ENCODE peak calls at places on chromosomes 3 and 15, in eight cellular contexts. Z, Y, G, J, X, U, A and Q are unnamed samples.

GRCh38 chr15:91528811-91529210 is 324.7 kb upstream of the SLCO3A1 start:
- DNase-seq in Z (no peak), Y (no peak), G (no peak), J (no peak), X (no peak), U (no peak), A (no peak), Q (peak)

GRCh38 chr3:18044191-18044590 is 301.8 kb upstream of the TBC1D5 start:
- DNase-seq in Z (no peak), Y (no peak), G (no peak), J (no peak), X (no peak), U (no peak), A (no peak), Q (no peak)

GRCh38 chr3:189122120-189122519 is 49.7 kb upstream of the TPRG1 start:
- DNase-seq in Z (no peak), Y (no peak), G (no peak), J (no peak), X (no peak), U (no peak), A (no peak), Q (no peak)

GRCh38 chr3:146781059-146781458 is 175.9 kb upstream of the PLSCR5 start:
- DNase-seq in Z (no peak), Y (no peak), G (no peak), J (no peak), X (no peak), U (no peak), A (no peak), Q (no peak)

GRCh38 chr3:110929811-110930210 is 141.8 kb upstream of the NECTIN3 start:
- DNase-seq in Z (no peak), Y (no peak), G (no peak), J (no peak), X (no peak), U (no peak), A (no peak), Q (no peak)

GRCh38 chr3:122676759-122677158 is 3.9 kb upstream of the PARP14 start:
- DNase-seq in Z (no peak), Y (no peak), G (no peak), J (no peak), X (no peak), U (no peak), A (peak), Q (no peak)

GRCh38 chr15:66940368-66940767 is 125.0 kb upstream of the SMAD3 start:
- DNase-seq in Z (no peak), Y (no peak), G (peak), J (no peak), X (peak), U (no peak), A (no peak), Q (no peak)

GRCh38 chr3:10955694-10956453 is 36.7 kb upstream of the SLC6A1 start:
- DNase-seq in Z (no peak), Y (no peak), G (no peak), J (no peak), X (no peak), U (no peak), A (no peak), Q (no peak)

GRCh38 chr3:152915695-152916094 is 80.8 kb downstream of the P2RY1 start:
- DNase-seq in Z (no peak), Y (no peak), G (no peak), J (no peak), X (no peak), U (no peak), A (no peak), Q (no peak)

GRCh38 chr15:70670680-70671079 is 92.7 kb downstream of the UACA start:
- DNase-seq in Z (no peak), Y (no peak), G (no peak), J (no peak), X (no peak), U (no peak), A (no peak), Q (no peak)

GRCh38 chr15:42137461-42138261 is 18.8 kb downstream of the PLA2G4F start:
- DNase-seq in Z (peak), Y (no peak), G (peak), J (peak), X (no peak), U (peak), A (peak), Q (peak)

GRCh38 chr3:194315088-194315964 is 35.8 kb downstream of the CPN2 start:
- DNase-seq in Z (peak), Y (peak), G (peak), J (peak), X (peak), U (peak), A (peak), Q (peak)

GRCh38 chr3:81426826-81427565 is 334.4 kb downstream of the GBE1 start:
- DNase-seq in Z (no peak), Y (no peak), G (no peak), J (no peak), X (no peak), U (no peak), A (no peak), Q (no peak)

GRCh38 chr3:135038191-135038590 is 243.1 kb downstream of the EPHB1 start:
- DNase-seq in Z (no peak), Y (no peak), G (no peak), J (no peak), X (no peak), U (no peak), A (no peak), Q (no peak)

GRCh38 chr15:69723404-69724097 is 270.9 kb downstream of the RPLP1 start:
- DNase-seq in Z (peak), Y (no peak), G (peak), J (no peak), X (no peak), U (no peak), A (peak), Q (no peak)

GRCh38 chr3:13882876-13883275 is 3.0 kb upstream of the WNT7A start:
- DNase-seq in Z (no peak), Y (no peak), G (no peak), J (peak), X (no peak), U (no peak), A (peak), Q (no peak)

GRCh38 chr15:56871180-56871579 is 47.3 kb upstream of the TCF12 start:
- DNase-seq in Z (no peak), Y (no peak), G (no peak), J (no peak), X (no peak), U (peak), A (no peak), Q (no peak)

GRCh38 chr3:37400355-37400754 is 226.0 kb upstream of the LRRFIP2 start:
- DNase-seq in Z (no peak), Y (no peak), G (no peak), J (no peak), X (no peak), U (no peak), A (no peak), Q (no peak)

GRCh38 chr15:36579792-36580431 is 486 bp downstream of the CDIN1 start:
- DNase-seq in Z (no peak), Y (peak), G (peak), J (no peak), X (no peak), U (peak), A (no peak), Q (peak)

GRCh38 chr3:12237912-12238650 is 50.8 kb upstream of the PPARG start:
- DNase-seq in Z (no peak), Y (no peak), G (no peak), J (no peak), X (no peak), U (no peak), A (no peak), Q (no peak)

GRCh38 chr3:4395448-4395847 is 71.6 kb downstream of the SUMF1 start:
- DNase-seq in Z (no peak), Y (no peak), G (no peak), J (no peak), X (no peak), U (no peak), A (no peak), Q (no peak)

GRCh38 chr3:102536479-102536878 is 101.7 kb downstream of the ZPLD1 start:
- DNase-seq in Z (no peak), Y (no peak), G (no peak), J (no peak), X (no peak), U (peak), A (peak), Q (no peak)

GRCh38 chr3:66372681-66373350 is 128.0 kb downstream of the LRIG1 start:
- DNase-seq in Z (peak), Y (peak), G (no peak), J (no peak), X (no peak), U (peak), A (no peak), Q (no peak)

GRCh38 chr3:58502832-58503231 is 10.9 kb downstream of the KCTD6 start:
- DNase-seq in Z (no peak), Y (no peak), G (no peak), J (no peak), X (no peak), U (no peak), A (no peak), Q (no peak)

GRCh38 chr3:114504941-114505632 is 211.3 kb downstream of the TIGIT start:
- DNase-seq in Z (no peak), Y (no peak), G (no peak), J (no peak), X (no peak), U (no peak), A (no peak), Q (no peak)

DNA sequence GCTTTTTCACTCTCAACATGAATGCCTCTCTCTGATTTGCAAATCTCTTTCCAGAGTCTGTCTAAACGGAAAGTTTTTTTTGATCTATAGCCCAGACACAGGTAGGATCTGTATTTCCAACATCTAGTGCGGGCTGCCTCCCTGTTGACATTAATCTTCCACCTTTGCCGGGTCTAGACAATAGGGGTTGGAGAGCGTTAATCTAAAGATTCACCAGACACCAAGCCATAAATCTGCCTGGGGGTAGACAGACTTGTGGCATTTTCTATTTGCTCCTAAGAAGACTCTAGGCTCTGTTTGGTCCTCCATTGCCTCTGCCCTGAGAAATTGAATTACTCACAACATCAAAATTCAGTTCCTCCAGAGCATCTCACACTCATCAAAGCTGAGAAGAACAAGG is 430.5 kb upstream of the ADAMTS9 start:
- DNase-seq in Z (no peak), Y (no peak), G (no peak), J (no peak), X (no peak), U (no peak), A (no peak), Q (no peak)
- TF ChIP-seq POLR2AphosphoS5 in Z (no peak), Y (no peak), G (no peak), J (no peak), X (no peak), U (no peak), A (no peak), Q (no peak)

GRCh38 chr3:99965681-99966408 is 148.2 kb downstream of the CMSS1 start:
- DNase-seq in Z (no peak), Y (no peak), G (no peak), J (no peak), X (no peak), U (no peak), A (no peak), Q (peak)

GRCh38 chr3:99969133-99969532 is 145.2 kb downstream of the FILIP1L start:
- DNase-seq in Z (no peak), Y (no peak), G (no peak), J (no peak), X (no peak), U (no peak), A (no peak), Q (no peak)

GRCh38 chr3:99966657-99967420 is 147.5 kb downstream of the FILIP1L start:
- DNase-seq in Z (no peak), Y (no peak), G (no peak), J (no peak), X (no peak), U (no peak), A (no peak), Q (no peak)

GRCh38 chr3:99970198-99970597 is 144.1 kb downstream of the FILIP1L start:
- DNase-seq in Z (no peak), Y (no peak), G (no peak), J (no peak), X (peak), U (no peak), A (no peak), Q (no peak)

DNA sequence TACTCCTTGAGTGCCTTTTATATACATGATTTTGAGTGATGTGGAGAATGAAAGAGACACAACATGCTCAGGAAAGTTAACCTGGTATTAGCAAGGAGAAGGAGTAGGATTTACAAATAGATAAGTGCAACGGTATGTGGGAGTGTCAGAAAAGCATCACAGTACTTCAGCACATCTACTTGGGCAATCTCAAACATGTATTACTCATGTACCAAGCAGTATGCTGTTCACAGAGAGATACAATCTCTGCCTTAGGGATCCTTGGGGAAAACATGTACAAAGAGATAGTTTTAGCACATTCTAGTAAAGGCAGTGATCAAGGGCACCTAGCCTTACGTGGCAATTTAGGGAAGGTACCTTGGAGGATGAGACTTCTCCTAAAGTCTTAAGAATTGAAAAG is 146.5 kb downstream of the FILIP1L start:
- DNase-seq in Z (no peak), Y (no peak), G (no peak), J (no peak), X (no peak), U (no peak), A (no peak), Q (no peak)
- TF ChIP-seq EP300 in Z (no peak), Y (no peak), G (no peak), J (no peak), X (no peak), U (no peak), A (no peak), Q (no peak)

GRCh38 chr3:112042842-112043280 is 8.3 kb downstream of the TMPRSS7 start:
- DNase-seq in Z (no peak), Y (peak), G (no peak), J (no peak), X (no peak), U (peak), A (no peak), Q (no peak)
- TF ChIP-seq POLR2AphosphoS5 in Z (no peak), Y (no peak), G (no peak), J (no peak), X (no peak), U (no peak), A (no peak), Q (no peak)

GRCh38 chr3:64902991-64903390 is 215.2 kb upstream of the ADAMTS9 start:
- DNase-seq in Z (no peak), Y (no peak), G (no peak), J (no peak), X (no peak), U (no peak), A (no peak), Q (no peak)
- TF ChIP-seq EP300 in Z (no peak), Y (no peak), G (no peak), J (no peak), X (no peak), U (no peak), A (no peak), Q (no peak)